ENCODE peak calls at places on chromosome 4, in seven cellular contexts. N is endodermal cell, F is activated gamma-delta T cell, J is IMR-90, Q is midbrain, Y is neural crest cell, D is frontal cortex. Z is an unnamed sample.

GRCh38 chr4:79982587-79983327 is 90.3 kb downstream of the ANTXR2 start:
- DNase-seq in J (peak), D (no peak), Y (no peak), N (no peak), Q (no peak), F (no peak), Z (no peak)

GRCh38 chr4:165415910-165416309 is 37.1 kb downstream of the CPE start:
- DNase-seq in J (no peak), N (no peak), D (no peak), Y (no peak), F (no peak), Q (no peak), Z (no peak)

GRCh38 chr4:38673109-38673978 is 9.3 kb downstream of the KLF3 start:
- DNase-seq in Y (no peak), N (peak), Q (no peak), D (no peak), F (no peak), J (no peak), Z (peak)

GRCh38 chr4:135485371-135485770 is 1283.8 kb upstream of the PABPC4L start:
- DNase-seq in Y (no peak), F (no peak), Q (no peak), N (no peak), J (no peak), D (no peak), Z (no peak)

GRCh38 chr4:56480691-56481090 is 13.3 kb downstream of the SRP72 start:
- DNase-seq in Q (no peak), N (no peak), D (no peak), Y (no peak), J (no peak), F (no peak), Z (no peak)

GRCh38 chr4:40682298-40683101 is 52.8 kb upstream of the RBM47 start:
- DNase-seq in N (no peak), Q (no peak), Y (no peak), D (no peak), J (no peak), F (no peak), Z (no peak)

GRCh38 chr4:184382189-184382846 is 92.0 kb downstream of the IRF2 start:
- DNase-seq in N (peak), D (no peak), Q (no peak), F (no peak), Y (no peak), J (no peak), Z (no peak)

GRCh38 chr4:42278709-42279324 is 118.5 kb upstream of the SHISA3 start:
- DNase-seq in Y (no peak), F (no peak), Q (no peak), J (no peak), N (peak), D (no peak), Z (no peak)

GRCh38 chr4:58749206-58749605 is 1639.0 kb upstream of the IGFBP7 start:
- DNase-seq in F (no peak), N (no peak), Q (no peak), J (no peak), D (no peak), Y (no peak), Z (no peak)

GRCh38 chr4:112765317-112765989 is 128.5 kb downstream of the LARP7 start:
- DNase-seq in D (no peak), N (peak), Q (no peak), J (peak), F (no peak), Y (no peak), Z (no peak)

GRCh38 chr4:2932561-2932950 is 30.6 kb downstream of the NOP14 start:
- DNase-seq in Q (no peak), D (no peak), F (no peak), Y (no peak), J (no peak), N (no peak), Z (peak)

GRCh38 chr4:52869196-52869595 is 7.1 kb downstream of the RASL11B start:
- DNase-seq in Y (no peak), J (peak), N (no peak), F (no peak), Q (peak), D (peak), Z (peak)

GRCh38 chr4:169902658-169903345 is 123.4 kb downstream of the MFAP3L start:
- DNase-seq in Y (no peak), J (no peak), F (no peak), N (no peak), Q (peak), D (no peak), Z (no peak)

GRCh38 chr4:86506591-86506990 is 87.5 kb upstream of the PTPN13 start:
- DNase-seq in Y (no peak), F (no peak), Q (no peak), N (no peak), D (no peak), J (no peak), Z (no peak)

GRCh38 chr4:176981551-176981950 is 188.8 kb upstream of the VEGFC start:
- DNase-seq in Q (no peak), F (no peak), D (no peak), N (no peak), J (peak), Y (no peak), Z (no peak)

GRCh38 chr4:76208005-76208765 is 5.4 kb downstream of the SCARB2 start:
- DNase-seq in F (no peak), Y (no peak), N (no peak), Q (peak), D (no peak), J (peak), Z (peak)

GRCh38 chr4:87073570-87074470 is 139.0 kb downstream of the AFF1 start:
- DNase-seq in F (no peak), J (peak), Y (no peak), D (no peak), N (no peak), Q (peak), Z (peak)

GRCh38 chr4:139768913-139769312 is 103.3 kb downstream of the MGST2 start:
- DNase-seq in J (no peak), N (peak), Q (no peak), F (no peak), Y (no peak), D (no peak), Z (no peak)

GRCh38 chr4:149645790-149646189 is 169.9 kb downstream of the IQCM start:
- DNase-seq in J (no peak), Y (no peak), D (no peak), Q (no peak), N (peak), F (no peak), Z (no peak)

GRCh38 chr4:21136231-21136630 is 436.0 kb downstream of the PACRGL start:
- DNase-seq in Y (no peak), J (no peak), Q (no peak), N (no peak), D (no peak), F (no peak), Z (no peak)

GRCh38 chr4:2071912-2072867 is 13.1 kb downstream of the NAT8L start:
- DNase-seq in F (no peak), D (peak), Q (peak), N (peak), Y (peak), J (no peak), Z (no peak)

GRCh38 chr4:169058312-169058711 is 48.3 kb upstream of the CBR4 start:
- DNase-seq in F (no peak), J (no peak), N (no peak), Y (no peak), D (no peak), Q (no peak), Z (no peak)

GRCh38 chr4:147683172-147683571 is 791 bp downstream of the PRMT9 start:
- DNase-seq in Q (peak), J (peak), D (peak), N (peak), Y (no peak), F (no peak), Z (peak)

GRCh38 chr4:10074767-10075105 is 41.9 kb downstream of the WDR1 start:
- DNase-seq in F (no peak), Q (no peak), J (peak), D (no peak), Y (no peak), N (peak), Z (peak)

GRCh38 chr4:159357350-159357749 is 254.5 kb downstream of the RAPGEF2 start:
- DNase-seq in N (no peak), Y (no peak), F (no peak), J (no peak), D (no peak), Q (no peak), Z (no peak)

GRCh38 chr4:47913858-47914218 is 545 bp downstream of the NFXL1 start:
- DNase-seq in Q (no peak), N (peak), J (no peak), D (no peak), Y (peak), F (peak), Z (peak)

GRCh38 chr4:98710831-98711230 is 52.4 kb upstream of the TSPAN5 start:
- DNase-seq in F (no peak), N (no peak), D (no peak), Y (no peak), J (no peak), Q (no peak), Z (no peak)